ENCODE peak calls at places on chromosomes 4 and X, in five cellular contexts. G is GM23338, B is MM.1S, P is IMR-90, O is neural progenitor cell. C is an unnamed sample.

GRCh38 chrX:48165246-48165645 is 31.3 kb downstream of the SSX5 start:
- DNase-seq in O (no peak), B (no peak), P (no peak), G (no peak), C (no peak)

GRCh38 chr4:39032218-39033085 is at the start of gene TMEM156:
- DNase-seq in P (peak), B (peak), G (no peak), O (no peak), C (no peak)

GRCh38 chr4:85475631-85476233 is 782 bp downstream of the ARHGAP24 start:
- DNase-seq in B (no peak), O (no peak), G (no peak), P (no peak), C (peak)

GRCh38 chr4:55947912-55948725 is 626 bp upstream of the CEP135 start:
- DNase-seq in B (peak), O (no peak), G (no peak), P (peak), C (peak)

GRCh38 chr4:71415491-71415890 is 76.7 kb downstream of the SLC4A4 start:
- DNase-seq in O (no peak), G (no peak), B (no peak), P (peak), C (no peak)

GRCh38 chr4:86657382-86657781 is 63.3 kb downstream of the PTPN13 start:
- DNase-seq in O (no peak), B (no peak), G (no peak), P (no peak), C (no peak)

GRCh38 chr4:151957163-151957562 is 196.4 kb upstream of the GATB start:
- DNase-seq in P (no peak), G (peak), B (no peak), O (peak), C (peak)

GRCh38 chr4:81502561-81502960 is 30.9 kb upstream of the RASGEF1B start:
- DNase-seq in G (no peak), O (no peak), P (no peak), B (no peak), C (no peak)

GRCh38 chr4:71470547-71470946 is 131.7 kb downstream of the SLC4A4 start:
- DNase-seq in O (no peak), B (no peak), P (no peak), G (no peak), C (no peak)

GRCh38 chr4:71992571-71992970 is 39.2 kb upstream of the NPFFR2 start:
- DNase-seq in O (no peak), G (no peak), P (no peak), B (peak), C (no peak)

GRCh38 chrX:135505356-135505755 is 15.1 kb upstream of the INTS6L start:
- DNase-seq in G (no peak), P (peak), B (no peak), O (no peak), C (peak)

GRCh38 chrX:154774622-154775021 is 12.0 kb downstream of the DKC1 start:
- DNase-seq in B (no peak), P (no peak), G (no peak), O (no peak), C (no peak)

GRCh38 chr4:63788271-63788670 is 621.0 kb downstream of the TECRL start:
- DNase-seq in B (no peak), G (no peak), P (no peak), O (no peak), C (no peak)

GRCh38 chrX:154020500-154021115 is 906 bp upstream of the IRAK1 start:
- DNase-seq in B (no peak), O (no peak), P (no peak), G (no peak), C (no peak)

GRCh38 chrX:110284159-110284558 is 33.7 kb downstream of the AMMECR1 start:
- DNase-seq in G (no peak), B (no peak), P (peak), O (no peak), C (peak)

GRCh38 chrX:33188881-33189280 is 22.5 kb downstream of the DMD start:
- DNase-seq in P (peak), O (no peak), G (no peak), B (no peak), C (no peak)

GRCh38 chr4:5883916-5884315 is 9.0 kb downstream of the CRMP1 start:
- DNase-seq in B (no peak), G (no peak), O (no peak), P (no peak), C (no peak)

GRCh38 chr4:1033840-1034551 is 22.6 kb downstream of the FGFRL1 start:
- DNase-seq in B (no peak), P (peak), G (no peak), O (no peak), C (peak)

GRCh38 chrX:16851827-16852226 is 18.3 kb downstream of the RBBP7 start:
- DNase-seq in G (no peak), O (no peak), P (no peak), B (no peak), C (no peak)

GRCh38 chrX:44218465-44218864 is 125.0 kb downstream of the EFHC2 start:
- DNase-seq in P (no peak), B (no peak), G (no peak), O (no peak), C (no peak)

GRCh38 chrX:114774691-114775090 is 190.8 kb downstream of the HTR2C start:
- DNase-seq in O (peak), B (no peak), G (peak), P (no peak), C (no peak)

GRCh38 chr4:37830640-37831039 is 4.2 kb downstream of the PGM2 start:
- DNase-seq in B (no peak), G (no peak), O (no peak), P (no peak), C (no peak)

GRCh38 chr4:40524642-40525041 is 105.0 kb downstream of the RBM47 start:
- DNase-seq in B (no peak), O (no peak), G (no peak), P (peak), C (peak)

GRCh38 chr4:20868108-20868507 is 167.8 kb downstream of the PACRGL start:
- DNase-seq in P (no peak), B (no peak), O (no peak), G (no peak), C (no peak)

GRCh38 chr4:2337131-2337723 is 75.3 kb upstream of the MXD4 start:
- DNase-seq in O (no peak), P (no peak), B (no peak), G (no peak), C (no peak)

GRCh38 chr4:118814054-118814453 is 21.9 kb downstream of the SEC24D start:
- DNase-seq in O (no peak), B (no peak), P (no peak), G (no peak), C (no peak)

GRCh38 chr4:147828361-147828760 is 96.5 kb downstream of the ARHGAP10 start:
- DNase-seq in O (no peak), B (no peak), P (peak), G (no peak), C (peak)

GRCh38 chr4:143773998-143774898 is 73.8 kb upstream of the FREM3 start:
- DNase-seq in G (peak), P (peak), O (peak), B (peak), C (peak)

GRCh38 chr4:43411226-43411625 is 518.7 kb downstream of the GRXCR1 start:
- DNase-seq in P (peak), B (no peak), G (no peak), O (no peak), C (peak)

GRCh38 chr4:78542373-78542772 is 9.2 kb upstream of the ANXA3 start:
- DNase-seq in P (peak), B (no peak), O (no peak), G (no peak), C (peak)

GRCh38 chrX:24341795-24342194 is 18.6 kb upstream of the SUPT20HL1 start:
- DNase-seq in G (no peak), O (no peak), B (no peak), P (peak), C (no peak)

GRCh38 chrX:101658661-101659477 is 781 bp downstream of the ARMCX2 start:
- DNase-seq in G (peak), P (peak), O (peak), B (peak), C (peak)

GRCh38 chrX:105488731-105489130 is 268.2 kb upstream of the TEX13A start:
- DNase-seq in B (no peak), G (no peak), O (no peak), P (no peak), C (peak)

GRCh38 chrX:107968623-107969022 is 13.5 kb downstream of the TEX13B start:
- DNase-seq in B (no peak), O (no peak), P (no peak), G (no peak), C (no peak)

GRCh38 chr4:48483777-48484493 is 792 bp downstream of the SLC10A4 start:
- DNase-seq in G (peak), B (no peak), P (no peak), O (peak), C (no peak)

GRCh38 chr4:138290803-138291202 is 48.7 kb upstream of the SLC7A11 start:
- DNase-seq in O (no peak), B (no peak), G (no peak), P (no peak), C (no peak)

GRCh38 chr4:37757705-37758104 is 68.8 kb upstream of the PGM2 start:
- DNase-seq in G (no peak), P (no peak), O (no peak), B (no peak), C (no peak)

GRCh38 chr4:103067841-103068547 is 8.6 kb downstream of the SLC9B2 start:
- DNase-seq in B (no peak), P (peak), O (no peak), G (no peak), C (no peak)

GRCh38 chr4:182881928-182882327 is 35.3 kb downstream of the DCTD start:
- DNase-seq in B (no peak), O (no peak), G (no peak), P (no peak), C (peak)

GRCh38 chrX:103830848-103831247 is 1.2 kb downstream of the RAB9B start:
- DNase-seq in G (no peak), O (no peak), P (no peak), B (no peak), C (no peak)
- H3K4me3 ChIP-seq in G (no peak), O (no peak), P (no peak), B (no peak), C (no peak)

GRCh38 chr4:154807042-154807630 is 26.1 kb downstream of the RBM46 start:
- DNase-seq in P (peak), O (peak), G (peak), B (peak), C (peak)
- H2AFZ ChIP-seq in P (no peak), O (no peak), G (no peak), B (peak), C (peak)

DNA sequence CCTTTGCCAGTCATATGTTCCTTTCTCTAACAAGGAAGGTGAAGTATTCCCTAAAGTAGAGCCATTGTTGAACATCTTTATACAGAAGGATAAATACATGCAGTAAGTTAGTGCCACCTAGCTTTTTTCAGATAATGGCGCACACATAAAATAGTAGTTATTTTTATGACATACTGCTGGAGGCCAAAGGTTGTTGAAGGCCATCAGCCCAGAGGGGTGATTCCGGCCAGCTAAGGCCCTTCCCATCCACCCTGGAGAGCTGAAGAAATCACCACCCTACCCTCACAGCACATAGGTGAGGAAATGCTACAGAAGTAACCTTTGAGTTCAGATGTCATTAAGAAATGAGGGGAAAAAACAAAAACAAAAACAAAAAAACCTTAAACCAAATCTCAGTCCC is 102.2 kb upstream of the MAP3K15 start:
- DNase-seq in B (no peak), O (no peak), P (no peak), G (no peak), C (no peak)
- H3K27ac ChIP-seq in B (no peak), O (no peak), P (no peak), G (no peak), C (no peak)

DNA sequence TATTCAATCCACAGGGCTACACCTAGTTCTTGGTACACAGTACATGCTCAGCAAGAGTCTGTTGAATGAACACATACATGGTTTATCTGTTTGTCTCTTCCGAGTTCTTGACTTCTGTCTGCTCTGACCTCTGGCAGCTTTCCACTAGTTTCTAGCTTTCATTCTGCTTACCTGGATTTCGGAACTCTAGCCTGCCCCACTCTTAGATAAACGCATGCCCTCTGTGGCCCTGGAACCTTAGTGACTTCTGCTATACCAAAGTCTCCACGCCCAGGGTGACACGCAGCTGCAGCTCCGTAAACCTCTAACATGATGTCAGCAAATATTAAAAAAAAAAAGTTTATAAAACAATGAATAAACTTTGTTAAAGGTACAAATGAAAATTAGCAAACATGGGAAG is 1.3 kb upstream of the SLC25A4 start:
- DNase-seq in P (no peak), B (no peak), O (no peak), G (no peak), C (no peak)
- H3K4me3 ChIP-seq in P (no peak), B (no peak), O (no peak), G (no peak), C (no peak)